ENCODE peak calls at places on chromosomes 5 and 9, in seven cellular contexts. T is globus pallidus; X is NCI-H1105; M is Caki2; J is CD4-positive, CD25-positive, alpha-beta regulatory T cell; P is AG08396; H is GDM1. D is an unnamed sample.

GRCh38 chr9:133592731-133593409 is 16.3 kb downstream of the FAM163B start:
- DNase-seq in T (no peak), X (no peak), M (no peak), J (peak), P (no peak), H (no peak), D (no peak)

GRCh38 chr5:96893342-96893741 is 17.0 kb downstream of the ERAP2 start:
- DNase-seq in T (no peak), X (no peak), M (peak), J (peak), P (no peak), H (no peak), D (no peak)

GRCh38 chr9:128656416-128657343 is at the start of gene DYNC2I2:
- DNase-seq in T (peak), X (peak), M (peak), J (peak), P (peak), H (peak), D (peak)

GRCh38 chr9:13587581-13587980 is 308.1 kb upstream of the MPDZ start:
- DNase-seq in T (peak), X (no peak), M (no peak), J (no peak), P (no peak), H (no peak), D (peak)

GRCh38 chr5:108818613-108819272 is 71.0 kb downstream of the FER start:
- DNase-seq in T (no peak), X (no peak), M (no peak), J (peak), P (peak), H (no peak), D (no peak)

GRCh38 chr5:36079200-36079761 is 12.6 kb upstream of the UGT3A2 start:
- DNase-seq in T (peak), X (peak), M (peak), J (peak), P (peak), H (peak), D (peak)

GRCh38 chr9:35033101-35033500 is 39.3 kb downstream of the VCP start:
- DNase-seq in T (no peak), X (no peak), M (no peak), J (no peak), P (no peak), H (no peak), D (no peak)

GRCh38 chr5:156655732-156656131 is 194.4 kb upstream of the PPP1R2B start:
- DNase-seq in T (no peak), X (no peak), M (no peak), J (no peak), P (no peak), H (no peak), D (no peak)

GRCh38 chr9:126953089-126953809 is 38.7 kb downstream of the RALGPS1 start:
- DNase-seq in T (no peak), X (no peak), M (no peak), J (no peak), P (peak), H (no peak), D (no peak)

GRCh38 chr5:96709152-96709821 is 47.1 kb downstream of the CAST start:
- DNase-seq in T (no peak), X (no peak), M (no peak), J (no peak), P (peak), H (no peak), D (no peak)

GRCh38 chr5:167355370-167355769 is 936.1 kb upstream of the WWC1 start:
- DNase-seq in T (no peak), X (no peak), M (no peak), J (no peak), P (no peak), H (no peak), D (no peak)

GRCh38 chr5:57082441-57083067 is 91.3 kb upstream of the GPBP1 start:
- DNase-seq in T (no peak), X (no peak), M (no peak), J (peak), P (peak), H (no peak), D (no peak)

GRCh38 chr5:147989977-147990376 is 73.8 kb upstream of the SPINK5 start:
- DNase-seq in T (no peak), X (no peak), M (no peak), J (no peak), P (no peak), H (no peak), D (no peak)

GRCh38 chr5:157193699-157194424 is 13.2 kb downstream of the ITK start:
- DNase-seq in T (no peak), X (no peak), M (no peak), J (peak), P (no peak), H (no peak), D (no peak)

GRCh38 chr9:131666029-131666428 is 73.8 kb downstream of the RAPGEF1 start:
- DNase-seq in T (no peak), X (no peak), M (no peak), J (no peak), P (no peak), H (no peak), D (no peak)

GRCh38 chr5:142342128-142342981 is 17.5 kb upstream of the SPRY4 start:
- DNase-seq in T (no peak), X (no peak), M (no peak), J (no peak), P (no peak), H (no peak), D (no peak)

GRCh38 chr5:73323466-73323865 is 125.1 kb downstream of the FOXD1 start:
- DNase-seq in T (no peak), X (no peak), M (no peak), J (no peak), P (no peak), H (no peak), D (no peak)

GRCh38 chr5:68220914-68221313 is 5.4 kb downstream of the PIK3R1 start:
- DNase-seq in T (no peak), X (no peak), M (no peak), J (no peak), P (no peak), H (no peak), D (no peak)

GRCh38 chr9:92055624-92056023 is 59.6 kb downstream of the SPTLC1 start:
- DNase-seq in T (no peak), X (no peak), M (no peak), J (no peak), P (no peak), H (no peak), D (no peak)

GRCh38 chr5:54873696-54874095 is 111.7 kb downstream of the ESM1 start:
- DNase-seq in T (no peak), X (no peak), M (no peak), J (no peak), P (no peak), H (no peak), D (no peak)

GRCh38 chr9:111161015-111161415 is 122.7 kb upstream of the LPAR1 start:
- DNase-seq in T (no peak), X (no peak), M (peak), J (no peak), P (peak), H (no peak), D (no peak)

GRCh38 chr5:180593446-180594206 is 2.3 kb upstream of the SCGB3A1 start:
- DNase-seq in T (no peak), X (no peak), M (no peak), J (no peak), P (no peak), H (no peak), D (no peak)

GRCh38 chr5:158979749-158980521 is 119.8 kb downstream of the EBF1 start:
- DNase-seq in T (peak), X (peak), M (peak), J (no peak), P (peak), H (no peak), D (peak)

GRCh38 chr9:129888809-129889460 is 53.7 kb downstream of the USP20 start:
- DNase-seq in T (no peak), X (no peak), M (no peak), J (no peak), P (no peak), H (no peak), D (no peak)

GRCh38 chr5:32275421-32275765 is 37.3 kb downstream of the MTMR12 start:
- DNase-seq in T (no peak), X (no peak), M (no peak), J (no peak), P (no peak), H (no peak), D (no peak)

GRCh38 chr5:81950996-81951395 is 20.8 kb upstream of the ATG10 start:
- DNase-seq in T (no peak), X (no peak), M (no peak), J (no peak), P (no peak), H (no peak), D (no peak)

GRCh38 chr9:137078701-137079400 is 1.5 kb downstream of the UAP1L1 start:
- DNase-seq in T (no peak), X (no peak), M (no peak), J (no peak), P (no peak), H (no peak), D (no peak)

GRCh38 chr9:36560813-36561212 is 11.9 kb upstream of the MELK start:
- DNase-seq in T (no peak), X (no peak), M (no peak), J (no peak), P (no peak), H (no peak), D (no peak)

GRCh38 chr9:83432104-83432627 is 106.0 kb downstream of the FRMD3 start:
- DNase-seq in T (peak), X (no peak), M (peak), J (no peak), P (peak), H (no peak), D (peak)

GRCh38 chr5:93162201-93162654 is 418.8 kb downstream of the NR2F1-AS1 start:
- DNase-seq in T (no peak), X (no peak), M (no peak), J (no peak), P (no peak), H (no peak), D (peak)

GRCh38 chr5:155254399-155254798 is 240.8 kb downstream of the KIF4B start:
- DNase-seq in T (no peak), X (no peak), M (no peak), J (no peak), P (no peak), H (no peak), D (no peak)

GRCh38 chr5:97541864-97542263 is 358.8 kb upstream of the RIOK2 start:
- DNase-seq in T (no peak), X (no peak), M (no peak), J (no peak), P (no peak), H (no peak), D (no peak)

GRCh38 chr5:139377226-139377625 is 5.9 kb downstream of the SLC23A1 start:
- DNase-seq in T (no peak), X (no peak), M (no peak), J (no peak), P (no peak), H (no peak), D (no peak)

GRCh38 chr5:89313804-89314588 is 431.0 kb upstream of the MEF2C start:
- DNase-seq in T (no peak), X (no peak), M (peak), J (peak), P (peak), H (peak), D (no peak)

GRCh38 chr5:124736111-124736813 is 10.2 kb downstream of the ZNF608 start:
- DNase-seq in T (no peak), X (no peak), M (peak), J (no peak), P (peak), H (no peak), D (peak)

GRCh38 chr9:117957267-117957666 is 253.1 kb downstream of the TLR4 start:
- DNase-seq in T (no peak), X (peak), M (no peak), J (no peak), P (no peak), H (no peak), D (peak)

GRCh38 chr5:180873628-180874520 is 12.8 kb upstream of the ZFP62 start:
- DNase-seq in T (no peak), X (no peak), M (no peak), J (peak), P (no peak), H (peak), D (no peak)

GRCh38 chr5:158606228-158606627 is 493.5 kb downstream of the EBF1 start:
- DNase-seq in T (no peak), X (no peak), M (no peak), J (no peak), P (no peak), H (no peak), D (no peak)

GRCh38 chr5:83026930-83027687 is 50.1 kb downstream of the TMEM167A start:
- DNase-seq in T (no peak), X (no peak), M (no peak), J (no peak), P (no peak), H (peak), D (no peak)

GRCh38 chr5:58887721-58888409 is 305.0 kb downstream of the RAB3C start:
- DNase-seq in T (no peak), X (no peak), M (no peak), J (peak), P (peak), H (no peak), D (no peak)